ENCODE peak calls at places on chromosomes 12 and 14, in eight cellular contexts. One of them, this sample, is unnamed.

GRCh38 chr12:32198555-32198954 is 91.9 kb downstream of the BICD1 start:
- DNase-seq in RWPE1: peak
- DNase-seq in fibroblast of villous mesenchyme: peak
- DNase-seq in suprapubic skin: no peak
- DNase-seq in MM.1S: no peak
- DNase-seq in heart left ventricle: no peak
- DNase-seq in lower lobe of right lung: no peak
- DNase-seq in endothelial cell: no peak
- DNase-seq in this sample: no peak

GRCh38 chr12:6607751-6608591 is 792 bp upstream of the CHD4 start:
- DNase-seq in suprapubic skin: no peak
- DNase-seq in fibroblast of villous mesenchyme: no peak
- DNase-seq in endothelial cell: no peak
- DNase-seq in RWPE1: peak
- DNase-seq in heart left ventricle: no peak
- DNase-seq in MM.1S: peak
- DNase-seq in lower lobe of right lung: peak
- DNase-seq in this sample: no peak

GRCh38 chr12:116955382-116956021 is 44.8 kb downstream of the FBXW8 start:
- DNase-seq in MM.1S: peak
- DNase-seq in heart left ventricle: no peak
- DNase-seq in endothelial cell: no peak
- DNase-seq in fibroblast of villous mesenchyme: peak
- DNase-seq in lower lobe of right lung: peak
- DNase-seq in suprapubic skin: no peak
- DNase-seq in RWPE1: peak
- DNase-seq in this sample: no peak

GRCh38 chr14:45085004-45085403 is 1.1 kb downstream of the PRPF39 start:
- DNase-seq in MM.1S: no peak
- DNase-seq in RWPE1: no peak
- DNase-seq in fibroblast of villous mesenchyme: peak
- DNase-seq in endothelial cell: no peak
- DNase-seq in suprapubic skin: no peak
- DNase-seq in heart left ventricle: no peak
- DNase-seq in lower lobe of right lung: no peak
- DNase-seq in this sample: no peak

GRCh38 chr12:52521581-52522266 is 1.5 kb upstream of the KRT5 start:
- DNase-seq in lower lobe of right lung: no peak
- DNase-seq in endothelial cell: no peak
- DNase-seq in suprapubic skin: peak
- DNase-seq in RWPE1: peak
- DNase-seq in MM.1S: no peak
- DNase-seq in heart left ventricle: no peak
- DNase-seq in fibroblast of villous mesenchyme: no peak
- DNase-seq in this sample: no peak

GRCh38 chr14:98931126-98931525 is 340.9 kb downstream of the BCL11B start:
- DNase-seq in heart left ventricle: no peak
- DNase-seq in RWPE1: no peak
- DNase-seq in lower lobe of right lung: no peak
- DNase-seq in MM.1S: no peak
- DNase-seq in suprapubic skin: peak
- DNase-seq in endothelial cell: no peak
- DNase-seq in fibroblast of villous mesenchyme: no peak
- DNase-seq in this sample: no peak

GRCh38 chr14:100994082-100994481 is 90.6 kb upstream of the RTL1 start:
- DNase-seq in fibroblast of villous mesenchyme: peak
- DNase-seq in RWPE1: peak
- DNase-seq in suprapubic skin: no peak
- DNase-seq in MM.1S: no peak
- DNase-seq in lower lobe of right lung: no peak
- DNase-seq in heart left ventricle: no peak
- DNase-seq in endothelial cell: no peak
- DNase-seq in this sample: no peak

GRCh38 chr14:38108681-38109080 is 99.0 kb upstream of the SSTR1 start:
- DNase-seq in heart left ventricle: no peak
- DNase-seq in lower lobe of right lung: no peak
- DNase-seq in suprapubic skin: no peak
- DNase-seq in RWPE1: no peak
- DNase-seq in MM.1S: no peak
- DNase-seq in fibroblast of villous mesenchyme: peak
- DNase-seq in endothelial cell: no peak
- DNase-seq in this sample: no peak

DNA sequence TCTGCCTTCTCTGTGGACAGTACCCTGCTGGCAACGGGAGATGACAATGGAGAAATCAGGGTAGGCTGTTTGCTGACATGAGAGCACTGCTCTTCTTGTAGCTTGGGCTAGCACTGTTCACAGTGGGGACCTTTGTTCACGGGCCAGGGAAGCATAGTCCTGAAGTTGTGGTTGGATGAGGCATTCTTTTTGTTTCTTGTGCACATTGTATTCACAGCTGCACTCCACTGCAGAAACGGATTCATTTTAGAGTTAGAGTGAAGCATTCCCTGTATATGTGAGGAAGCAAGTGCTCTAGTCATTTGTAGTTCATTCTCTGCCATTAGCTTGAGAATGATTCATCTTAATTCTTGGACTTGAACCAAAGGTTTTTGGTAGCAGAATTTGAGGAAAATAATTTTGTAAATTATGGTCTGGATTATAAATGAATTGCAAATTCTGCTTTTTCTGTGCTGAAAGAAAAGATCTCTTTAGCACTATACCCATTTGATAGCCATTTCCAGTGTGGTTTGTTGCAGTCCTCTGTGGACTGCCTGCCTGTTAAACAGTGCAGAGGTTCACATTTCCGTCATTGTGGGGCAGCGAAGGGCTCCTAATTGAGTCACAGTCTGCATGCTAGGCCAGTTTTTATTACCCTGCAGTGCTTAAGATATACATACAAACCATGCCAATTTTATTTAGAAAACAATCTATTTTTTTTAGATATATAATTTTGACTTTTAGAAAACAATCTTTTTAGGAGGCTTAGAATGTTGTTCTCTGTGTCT is 80.6 kb downstream of the APAF1 start:
- DNase-seq in fibroblast of villous mesenchyme: peak
- DNase-seq in heart left ventricle: no peak
- DNase-seq in suprapubic skin: no peak
- DNase-seq in endothelial cell: peak
- DNase-seq in MM.1S: peak
- DNase-seq in lower lobe of right lung: no peak
- DNase-seq in RWPE1: peak
- DNase-seq in this sample: no peak
- TF ChIP-seq CTCF in fibroblast of villous mesenchyme: peak
- TF ChIP-seq CTCF in heart left ventricle: peak
- TF ChIP-seq CTCF in suprapubic skin: peak
- TF ChIP-seq CTCF in endothelial cell: no peak
- TF ChIP-seq CTCF in MM.1S: peak
- TF ChIP-seq CTCF in lower lobe of right lung: no peak
- TF ChIP-seq CTCF in RWPE1: peak
- TF ChIP-seq CTCF in this sample: no peak

DNA sequence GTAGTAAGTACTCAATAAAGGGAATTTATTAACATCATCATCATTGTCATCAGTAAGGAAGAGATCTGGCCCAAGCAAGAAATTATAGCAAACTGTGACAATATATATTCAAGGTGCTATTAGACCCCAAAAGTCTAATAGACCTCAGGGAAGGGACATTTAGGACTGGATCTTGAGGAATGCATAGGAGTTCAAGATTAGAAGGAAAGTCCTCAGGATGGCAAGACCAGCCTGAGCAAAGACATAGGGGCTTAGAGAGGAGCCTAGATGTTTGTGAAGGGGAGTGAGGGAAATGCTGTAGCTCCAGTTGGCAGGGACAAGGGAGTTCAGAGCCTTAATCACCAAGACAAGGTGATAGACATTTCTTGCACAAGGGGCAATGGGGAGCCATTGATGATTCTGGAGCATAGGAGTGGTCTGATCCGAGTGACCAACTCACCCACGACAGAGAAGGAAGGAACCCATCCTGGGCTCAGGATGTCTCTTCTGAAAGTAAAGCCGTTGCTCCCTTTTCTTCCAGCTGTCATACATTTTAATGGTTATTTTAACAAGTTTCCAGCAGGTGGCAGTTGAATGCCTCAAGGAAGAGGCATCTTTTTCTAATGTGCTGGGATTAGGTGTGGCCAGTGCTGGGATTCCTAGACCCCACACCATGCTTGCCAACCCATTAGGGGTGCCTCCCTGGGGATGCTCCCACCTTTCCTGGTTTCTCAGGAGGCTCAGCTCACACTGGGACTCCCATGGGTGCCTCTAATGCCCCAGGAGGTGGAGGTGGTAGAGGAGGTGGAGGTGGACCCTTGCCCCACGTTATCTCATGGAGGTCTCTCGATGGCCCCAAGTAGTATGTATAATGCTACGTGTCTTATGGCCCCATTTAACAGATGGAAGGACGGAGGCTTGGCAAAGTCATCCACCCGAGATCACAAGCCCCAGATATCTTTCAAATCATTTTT is 37.8 kb downstream of the PHETA1 start:
- DNase-seq in endothelial cell: no peak
- DNase-seq in heart left ventricle: no peak
- DNase-seq in lower lobe of right lung: no peak
- DNase-seq in fibroblast of villous mesenchyme: peak
- DNase-seq in MM.1S: peak
- DNase-seq in suprapubic skin: no peak
- DNase-seq in RWPE1: peak
- DNase-seq in this sample: no peak
- TF ChIP-seq CTCF in endothelial cell: peak
- TF ChIP-seq CTCF in heart left ventricle: peak
- TF ChIP-seq CTCF in lower lobe of right lung: peak
- TF ChIP-seq CTCF in fibroblast of villous mesenchyme: peak
- TF ChIP-seq CTCF in MM.1S: peak
- TF ChIP-seq CTCF in suprapubic skin: peak
- TF ChIP-seq CTCF in RWPE1: peak
- TF ChIP-seq CTCF in this sample: no peak

DNA sequence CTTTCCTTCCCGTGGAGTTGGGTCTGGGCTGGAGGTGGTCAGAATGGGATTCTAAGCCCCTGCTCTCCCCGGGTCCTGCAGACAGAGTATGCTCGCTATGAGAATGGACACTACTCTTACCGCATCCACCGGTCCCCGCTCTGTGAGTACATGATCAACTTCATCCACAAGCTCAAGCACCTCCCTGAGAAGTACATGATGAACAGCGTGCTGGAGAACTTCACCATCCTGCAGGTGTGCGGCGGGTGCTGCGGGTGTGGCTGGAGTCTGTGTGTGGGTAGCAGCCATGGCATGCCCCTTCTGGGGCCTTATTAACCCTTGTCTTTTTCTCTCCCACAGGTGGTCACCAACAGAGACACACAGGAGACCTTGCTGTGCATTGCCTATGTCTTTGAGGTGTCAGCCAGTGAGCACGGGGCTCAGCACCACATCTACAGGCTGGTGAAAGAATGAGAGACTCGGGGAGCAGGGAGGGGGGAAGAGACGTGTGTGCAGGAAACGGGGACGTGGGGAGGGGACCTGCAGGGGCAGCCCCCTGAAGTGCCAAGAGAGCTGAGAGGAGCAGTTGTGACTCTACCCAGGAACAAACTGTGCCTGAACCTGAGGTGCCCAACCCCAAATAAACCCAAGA is 37.0 kb upstream of the TSPAN9 start:
- DNase-seq in heart left ventricle: peak
- DNase-seq in lower lobe of right lung: no peak
- DNase-seq in suprapubic skin: no peak
- DNase-seq in RWPE1: no peak
- DNase-seq in endothelial cell: no peak
- DNase-seq in MM.1S: no peak
- DNase-seq in fibroblast of villous mesenchyme: no peak
- DNase-seq in this sample: no peak
- TF ChIP-seq CTCF in heart left ventricle: no peak
- TF ChIP-seq CTCF in lower lobe of right lung: no peak
- TF ChIP-seq CTCF in suprapubic skin: no peak
- TF ChIP-seq CTCF in RWPE1: no peak
- TF ChIP-seq CTCF in endothelial cell: no peak
- TF ChIP-seq CTCF in MM.1S: no peak
- TF ChIP-seq CTCF in fibroblast of villous mesenchyme: no peak
- TF ChIP-seq CTCF in this sample: no peak

DNA sequence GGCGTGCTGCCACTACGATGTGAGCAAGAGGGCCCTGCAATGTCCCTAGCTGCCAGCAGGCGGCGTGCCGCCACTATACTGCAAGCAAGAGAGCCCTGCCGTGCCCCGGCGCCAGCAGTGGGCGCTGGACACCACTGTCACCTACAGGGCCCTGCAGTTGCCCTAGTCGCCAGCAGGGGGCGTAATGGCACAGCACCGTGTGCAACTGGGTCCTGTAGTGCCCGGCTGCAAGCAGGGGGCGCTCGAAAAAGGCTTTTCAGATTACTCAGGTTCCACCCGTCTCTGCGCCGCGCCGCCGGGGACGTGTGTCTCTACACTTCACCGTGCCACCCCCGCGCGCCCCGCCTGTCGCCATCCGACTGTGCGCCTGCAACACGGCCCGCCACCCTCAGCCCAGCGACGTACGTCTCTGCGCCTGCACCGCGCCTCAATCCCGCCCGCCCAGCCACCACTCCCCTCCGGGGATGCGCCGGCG is 1356.9 kb downstream of the TMEM121 start:
- DNase-seq in RWPE1: no peak
- DNase-seq in endothelial cell: no peak
- DNase-seq in fibroblast of villous mesenchyme: peak
- DNase-seq in heart left ventricle: no peak
- DNase-seq in suprapubic skin: no peak
- DNase-seq in lower lobe of right lung: no peak
- DNase-seq in MM.1S: no peak
- DNase-seq in this sample: no peak
- TF ChIP-seq CTCF in RWPE1: peak
- TF ChIP-seq CTCF in endothelial cell: peak
- TF ChIP-seq CTCF in fibroblast of villous mesenchyme: peak
- TF ChIP-seq CTCF in heart left ventricle: peak
- TF ChIP-seq CTCF in suprapubic skin: peak
- TF ChIP-seq CTCF in lower lobe of right lung: peak
- TF ChIP-seq CTCF in MM.1S: peak
- TF ChIP-seq CTCF in this sample: peak

GRCh38 chr14:22105643-22106042 is 432.0 kb upstream of the OR4E1 start:
- DNase-seq in lower lobe of right lung: no peak
- DNase-seq in suprapubic skin: no peak
- DNase-seq in RWPE1: no peak
- DNase-seq in fibroblast of villous mesenchyme: no peak
- DNase-seq in MM.1S: no peak
- DNase-seq in heart left ventricle: no peak
- DNase-seq in endothelial cell: no peak
- DNase-seq in this sample: no peak
- TF ChIP-seq CTCF in lower lobe of right lung: no peak
- TF ChIP-seq CTCF in suprapubic skin: no peak
- TF ChIP-seq CTCF in RWPE1: no peak
- TF ChIP-seq CTCF in fibroblast of villous mesenchyme: no peak
- TF ChIP-seq CTCF in MM.1S: no peak
- TF ChIP-seq CTCF in heart left ventricle: no peak
- TF ChIP-seq CTCF in endothelial cell: no peak
- TF ChIP-seq CTCF in this sample: no peak

DNA sequence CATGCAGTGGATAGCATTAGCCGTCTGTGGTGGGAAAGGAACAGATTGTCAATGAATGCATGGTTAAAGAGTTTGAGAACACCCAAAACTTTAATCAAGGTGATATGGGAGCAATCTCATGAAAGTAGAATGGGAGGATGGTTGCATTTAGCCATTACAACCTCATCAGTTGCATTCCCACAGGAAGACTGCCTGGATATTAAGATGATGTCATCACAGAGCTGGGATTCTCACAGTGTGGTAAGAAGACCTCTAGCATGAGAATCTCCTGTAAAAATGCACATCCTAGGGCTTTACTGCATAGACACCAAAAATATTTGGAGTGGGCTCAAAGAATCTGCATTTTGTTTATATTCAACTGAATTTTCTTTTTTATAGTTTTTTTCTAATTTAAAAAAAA is 284.9 kb downstream of the RGS6 start:
- DNase-seq in MM.1S: no peak
- DNase-seq in endothelial cell: no peak
- DNase-seq in lower lobe of right lung: no peak
- DNase-seq in suprapubic skin: no peak
- DNase-seq in fibroblast of villous mesenchyme: no peak
- DNase-seq in heart left ventricle: no peak
- DNase-seq in RWPE1: no peak
- DNase-seq in this sample: no peak
- TF ChIP-seq CTCF in MM.1S: no peak
- TF ChIP-seq CTCF in endothelial cell: no peak
- TF ChIP-seq CTCF in lower lobe of right lung: no peak
- TF ChIP-seq CTCF in suprapubic skin: no peak
- TF ChIP-seq CTCF in fibroblast of villous mesenchyme: no peak
- TF ChIP-seq CTCF in heart left ventricle: no peak
- TF ChIP-seq CTCF in RWPE1: no peak
- TF ChIP-seq CTCF in this sample: no peak

This sample was measured in ascending aorta.